ENCODE peak calls at places on chromosomes 4 and X, in four cellular contexts. One of them, this sample, is unnamed.

GRCh38 chr4:108683479-108683878 is 33.1 kb downstream of the OSTC start:
- DNase-seq in LHCN-M2: peak; percentile 51
- DNase-seq in hepatocyte: peak; percentile 21
- DNase-seq in colonic mucosa: no peak
- DNase-seq in this sample: no peak

GRCh38 chr4:3320361-3321023 is 27.7 kb downstream of the RGS12 start:
- DNase-seq in LHCN-M2: no peak
- DNase-seq in hepatocyte: peak; percentile 71
- DNase-seq in colonic mucosa: peak; percentile 14
- DNase-seq in this sample: no peak

GRCh38 chr4:22315643-22316042 is 200.2 kb downstream of the ADGRA3 start:
- DNase-seq in LHCN-M2: peak; percentile 46
- DNase-seq in hepatocyte: peak; percentile 5
- DNase-seq in colonic mucosa: no peak
- DNase-seq in this sample: no peak

GRCh38 chrX:123267220-123267619 is 83.1 kb downstream of the GRIA3 start:
- DNase-seq in LHCN-M2: no peak
- DNase-seq in hepatocyte: no peak
- DNase-seq in colonic mucosa: no peak
- DNase-seq in this sample: no peak

GRCh38 chr4:110869862-110870577 is 247.1 kb upstream of the PITX2 start:
- DNase-seq in LHCN-M2: peak; percentile 59
- DNase-seq in hepatocyte: no peak
- DNase-seq in colonic mucosa: no peak
- DNase-seq in this sample: peak; percentile 13

GRCh38 chr4:131302108-131302507 is 1847.0 kb upstream of the PCDH10 start:
- DNase-seq in LHCN-M2: no peak
- DNase-seq in hepatocyte: no peak
- DNase-seq in colonic mucosa: no peak
- DNase-seq in this sample: no peak

GRCh38 chrX:19334945-19335626 is 8.6 kb upstream of the PDHA1 start:
- DNase-seq in LHCN-M2: peak; percentile 30
- DNase-seq in hepatocyte: no peak
- DNase-seq in colonic mucosa: no peak
- DNase-seq in this sample: peak; percentile 15

GRCh38 chr4:36243355-36244256 is 708 bp downstream of the ARAP2 start:
- DNase-seq in LHCN-M2: no peak
- DNase-seq in hepatocyte: peak; percentile 68
- DNase-seq in colonic mucosa: peak; percentile 64
- DNase-seq in this sample: no peak

GRCh38 chr4:102705391-102705935 is 55.3 kb downstream of the MANBA start:
- DNase-seq in LHCN-M2: no peak
- DNase-seq in hepatocyte: no peak
- DNase-seq in colonic mucosa: no peak
- DNase-seq in this sample: no peak

GRCh38 chrX:70038515-70038914 is 11.2 kb downstream of the AWAT2 start:
- DNase-seq in LHCN-M2: no peak
- DNase-seq in hepatocyte: no peak
- DNase-seq in colonic mucosa: no peak
- DNase-seq in this sample: no peak

This sample was measured in GM12878.